ENCODE peak calls at places on chromosomes 4 and X, in eight cellular contexts. W is activated CD8-positive, alpha-beta T cell treated with anti-CD3 and anti-CD28 coated beads for 36 hours; L is astrocyte of the spinal cord; Y is IMR-90; I is thoracic aorta; G is colonic mucosa; Z is HCT116; J is astrocyte of the cerebellum. N is an unnamed sample.

GRCh38 chrX:50100188-50100587 is 100.6 kb downstream of the AKAP4 start:
- DNase-seq in J (no peak), I (no peak), L (no peak), Y (no peak), G (no peak), W (peak), Z (no peak), N (no peak)

GRCh38 chrX:31845003-31845402 is 773.2 kb upstream of the FTHL17 start:
- DNase-seq in W (no peak), G (no peak), L (no peak), J (no peak), Z (no peak), I (no peak), Y (no peak), N (no peak)

GRCh38 chr4:53767503-53767902 is 176.2 kb upstream of the LNX1 start:
- DNase-seq in Y (no peak), J (peak), Z (no peak), I (no peak), W (no peak), L (peak), G (no peak), N (no peak)

GRCh38 chr4:16812041-16812440 is 86.4 kb downstream of the LDB2 start:
- DNase-seq in G (no peak), Z (no peak), L (no peak), I (no peak), J (no peak), W (no peak), Y (no peak), N (no peak)

GRCh38 chrX:110531873-110532272 is 173.2 kb downstream of the RTL9 start:
- DNase-seq in G (no peak), J (no peak), W (no peak), I (no peak), L (no peak), Z (no peak), Y (no peak), N (no peak)

GRCh38 chr4:73901031-73901430 is 31.8 kb downstream of the CXCL1 start:
- DNase-seq in I (no peak), G (no peak), L (peak), Z (no peak), W (no peak), J (peak), Y (peak), N (no peak)

GRCh38 chr4:118279328-118279727 is 73.5 kb downstream of the PRSS12 start:
- DNase-seq in J (no peak), W (no peak), Y (no peak), I (no peak), G (no peak), Z (no peak), L (no peak), N (no peak)

GRCh38 chrX:103017542-103017941 is 46.4 kb downstream of the BEX1 start:
- DNase-seq in I (no peak), G (no peak), W (no peak), J (no peak), Z (no peak), Y (no peak), L (no peak), N (no peak)

DNA sequence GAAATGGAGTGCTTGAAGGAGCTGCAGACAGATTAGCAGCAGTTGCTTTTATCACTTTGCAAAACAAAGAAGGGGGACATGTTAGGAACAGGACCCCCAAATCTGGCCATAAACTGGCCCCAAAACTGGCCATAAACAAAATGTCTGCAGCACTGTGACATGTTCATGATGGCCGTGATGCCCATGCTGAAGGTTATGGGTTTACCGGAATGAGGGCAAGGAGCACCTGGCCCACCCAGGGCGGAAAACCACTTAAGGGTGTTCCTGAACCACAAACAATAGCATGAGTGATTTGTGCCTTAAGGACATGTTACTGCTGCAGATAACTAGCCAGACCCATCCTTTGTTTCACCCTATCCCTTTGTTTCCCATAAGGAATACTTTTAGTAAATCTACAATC is 79.6 kb upstream of the GC start:
- DNase-seq in Y (no peak), W (no peak), I (no peak), L (no peak), J (no peak), G (no peak), Z (no peak), N (no peak)
- TF ChIP-seq CTCF in Y (no peak), W (no peak), I (no peak), L (no peak), J (no peak), G (no peak), Z (no peak), N (no peak)

GRCh38 chrX:52574416-52575275 is 57.8 kb upstream of the XAGE1B start:
- DNase-seq in I (no peak), W (peak), Y (peak), J (peak), L (peak), G (peak), Z (peak), N (peak)
- TF ChIP-seq CTCF in I (peak), W (peak), Y (peak), J (peak), L (peak), G (peak), Z (peak), N (peak)

GRCh38 chrX:156002517-156002916 is 5.0 kb downstream of the IL9R start:
- DNase-seq in Y (no peak), J (no peak), I (no peak), Z (no peak), L (no peak), G (no peak), W (no peak), N (no peak)

GRCh38 chrX:156005144-156005543 is 7.6 kb downstream of the IL9R start:
- DNase-seq in G (no peak), I (no peak), W (no peak), J (no peak), L (no peak), Y (no peak), Z (no peak), N (no peak)

GRCh38 chrX:156004256-156004655 is 6.8 kb downstream of the IL9R start:
- DNase-seq in Y (no peak), G (no peak), J (no peak), L (no peak), I (no peak), Z (no peak), W (no peak), N (no peak)

GRCh38 chrX:156003486-156004185 is 6.1 kb downstream of the IL9R start:
- DNase-seq in Z (no peak), G (no peak), J (no peak), W (no peak), I (no peak), Y (no peak), L (no peak), N (no peak)

GRCh38 chrX:156004740-156005139 is 7.2 kb downstream of the IL9R start:
- DNase-seq in J (no peak), I (no peak), Y (no peak), G (no peak), Z (no peak), W (no peak), L (no peak), N (no peak)
- TF ChIP-seq CTCF in J (no peak), I (no peak), Y (no peak), G (no peak), Z (no peak), W (no peak), L (no peak), N (no peak)

DNA sequence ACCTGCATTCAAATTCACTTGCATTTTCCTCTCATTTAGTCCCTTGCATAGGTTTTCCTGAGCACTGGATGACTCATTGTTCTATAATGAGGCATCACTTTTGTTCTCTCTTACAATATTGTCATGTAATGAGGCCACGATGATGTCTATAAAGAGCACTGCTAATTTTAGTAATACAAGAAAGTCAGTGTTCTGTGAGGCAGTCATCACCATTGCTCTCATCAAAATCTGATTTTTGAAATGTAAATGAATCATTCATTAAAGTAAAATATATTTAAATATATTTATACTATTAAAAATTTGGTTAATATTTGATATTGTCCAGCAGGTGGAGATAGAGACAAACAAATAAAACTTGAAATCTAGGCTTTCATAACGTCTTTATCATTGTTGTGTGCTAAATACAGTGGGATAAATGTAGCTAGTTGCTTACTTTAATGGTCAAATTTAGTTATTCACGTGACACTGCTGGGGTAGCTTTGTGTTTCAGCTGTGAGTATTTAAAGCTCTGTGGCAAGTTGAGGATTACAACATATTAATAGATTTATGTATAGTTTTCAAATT is 15.4 kb downstream of the HMGB2 start:
- DNase-seq in I (no peak), Z (peak), Y (peak), W (no peak), L (peak), J (peak), G (no peak), N (no peak)
- TF ChIP-seq CTCF in I (peak), Z (no peak), Y (peak), W (peak), L (peak), J (no peak), G (peak), N (no peak)

GRCh38 chr4:141724646-141725045 is 88.3 kb downstream of the IL15 start:
- DNase-seq in J (no peak), G (no peak), Y (peak), W (no peak), L (no peak), I (no peak), Z (no peak), N (no peak)
- TF ChIP-seq CTCF in J (no peak), G (no peak), Y (no peak), W (no peak), L (no peak), I (no peak), Z (no peak), N (no peak)

GRCh38 chr4:69875986-69876542 is 16.1 kb upstream of the SULT1E1 start:
- DNase-seq in J (no peak), Z (no peak), I (no peak), G (no peak), L (no peak), Y (no peak), W (no peak), N (no peak)

GRCh38 chr4:69874507-69874906 is 14.6 kb upstream of the SULT1E1 start:
- DNase-seq in G (no peak), W (no peak), I (no peak), Z (no peak), J (no peak), L (no peak), Y (no peak), N (no peak)

GRCh38 chr4:69881173-69881773 is 21.3 kb upstream of the SULT1E1 start:
- DNase-seq in Y (peak), J (no peak), G (peak), I (no peak), Z (peak), W (peak), L (peak), N (peak)

GRCh38 chr4:69875576-69875975 is 15.6 kb upstream of the SULT1E1 start:
- DNase-seq in Y (no peak), W (no peak), Z (no peak), L (no peak), J (no peak), G (no peak), I (no peak), N (no peak)

DNA sequence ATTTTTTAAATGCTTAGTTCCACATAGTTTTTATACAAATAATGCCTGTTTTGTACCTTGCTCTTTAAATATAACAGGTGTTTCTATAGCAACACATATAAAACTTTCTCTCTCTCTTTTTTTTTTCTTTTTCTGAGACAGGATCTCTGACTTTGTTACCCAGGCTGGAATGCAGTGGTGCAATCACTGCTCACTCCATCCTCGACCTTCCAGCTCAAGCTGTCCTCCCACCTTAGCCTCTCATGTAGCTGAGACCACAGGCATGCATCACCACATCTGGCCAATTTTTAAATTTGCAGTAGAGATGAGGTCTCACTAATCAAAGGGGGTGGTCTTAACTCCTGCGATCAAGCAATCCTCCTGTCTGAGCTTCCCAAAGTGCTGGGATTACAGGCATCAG is 18.3 kb upstream of the SULT1E1 start:
- DNase-seq in Z (no peak), Y (no peak), W (no peak), L (no peak), G (no peak), J (no peak), I (no peak), N (no peak)
- TF ChIP-seq CTCF in Z (no peak), Y (no peak), W (no peak), L (no peak), G (no peak), J (no peak), I (no peak), N (no peak)

GRCh38 chr4:14025093-14025492 is 397.6 kb upstream of the BOD1L1 start:
- DNase-seq in W (no peak), I (no peak), J (no peak), Y (no peak), G (no peak), Z (no peak), L (no peak), N (no peak)
- TF ChIP-seq CTCF in W (no peak), I (no peak), J (no peak), Y (no peak), G (no peak), Z (no peak), L (no peak), N (no peak)

N was measured in GM13977.